ENCODE peak calls at places on chromosomes 3 and 15, in four cellular contexts. One of them, this sample, is unnamed.

GRCh38 chr3:95731753-95732152 is 1082.6 kb upstream of the EPHA6 start:
- DNase-seq in amniotic epithelial cell: peak
- DNase-seq in activated B cell treated with CpG ODN at 0.5 μM for 24 hours: no peak
- DNase-seq in anterior cingulate cortex: no peak
- DNase-seq in this sample: no peak

GRCh38 chr15:63344737-63345390 is 36.8 kb downstream of the CA12 start:
- DNase-seq in amniotic epithelial cell: peak
- DNase-seq in activated B cell treated with CpG ODN at 0.5 μM for 24 hours: no peak
- DNase-seq in anterior cingulate cortex: no peak
- DNase-seq in this sample: peak

GRCh38 chr3:30685267-30685667 is 78.9 kb downstream of the TGFBR2 start:
- DNase-seq in amniotic epithelial cell: peak
- DNase-seq in activated B cell treated with CpG ODN at 0.5 μM for 24 hours: no peak
- DNase-seq in anterior cingulate cortex: no peak
- DNase-seq in this sample: peak

GRCh38 chr15:77282333-77282732 is 137.6 kb downstream of the PEAK1 start:
- DNase-seq in amniotic epithelial cell: peak
- DNase-seq in activated B cell treated with CpG ODN at 0.5 μM for 24 hours: no peak
- DNase-seq in anterior cingulate cortex: no peak
- DNase-seq in this sample: peak

GRCh38 chr15:40917585-40917984 is 11.6 kb upstream of the DLL4 start:
- DNase-seq in amniotic epithelial cell: no peak
- DNase-seq in activated B cell treated with CpG ODN at 0.5 μM for 24 hours: no peak
- DNase-seq in anterior cingulate cortex: no peak
- DNase-seq in this sample: no peak

GRCh38 chr3:143536817-143537535 is 311.3 kb downstream of the SLC9A9 start:
- DNase-seq in amniotic epithelial cell: no peak
- DNase-seq in activated B cell treated with CpG ODN at 0.5 μM for 24 hours: no peak
- DNase-seq in anterior cingulate cortex: no peak
- DNase-seq in this sample: peak

GRCh38 chr3:94225176-94225742 is 162.4 kb downstream of the NSUN3 start:
- DNase-seq in amniotic epithelial cell: peak
- DNase-seq in activated B cell treated with CpG ODN at 0.5 μM for 24 hours: no peak
- DNase-seq in anterior cingulate cortex: peak
- DNase-seq in this sample: peak

GRCh38 chr3:61561374-61562041 is at the start of gene PTPRG:
- DNase-seq in amniotic epithelial cell: peak
- DNase-seq in activated B cell treated with CpG ODN at 0.5 μM for 24 hours: no peak
- DNase-seq in anterior cingulate cortex: peak
- DNase-seq in this sample: peak

GRCh38 chr3:117144832-117145231 is 435.3 kb downstream of the TUSC7 start:
- DNase-seq in amniotic epithelial cell: no peak
- DNase-seq in activated B cell treated with CpG ODN at 0.5 μM for 24 hours: no peak
- DNase-seq in anterior cingulate cortex: no peak
- DNase-seq in this sample: peak

GRCh38 chr3:177471733-177472480 is 274.6 kb upstream of the TBL1XR1 start:
- DNase-seq in amniotic epithelial cell: no peak
- DNase-seq in activated B cell treated with CpG ODN at 0.5 μM for 24 hours: no peak
- DNase-seq in anterior cingulate cortex: no peak
- DNase-seq in this sample: no peak

GRCh38 chr15:100114100-100114499 is 227.7 kb downstream of the ADAMTS17 start:
- DNase-seq in amniotic epithelial cell: peak
- DNase-seq in activated B cell treated with CpG ODN at 0.5 μM for 24 hours: no peak
- DNase-seq in anterior cingulate cortex: no peak
- DNase-seq in this sample: peak

GRCh38 chr3:104388624-104389023 is 978.1 kb upstream of the ALCAM start:
- DNase-seq in amniotic epithelial cell: peak
- DNase-seq in activated B cell treated with CpG ODN at 0.5 μM for 24 hours: no peak
- DNase-seq in anterior cingulate cortex: no peak
- DNase-seq in this sample: peak

GRCh38 chr3:149658444-149659172 is 783 bp upstream of the WWTR1 start:
- DNase-seq in amniotic epithelial cell: peak
- DNase-seq in activated B cell treated with CpG ODN at 0.5 μM for 24 hours: no peak
- DNase-seq in anterior cingulate cortex: peak
- DNase-seq in this sample: peak

GRCh38 chr3:127100459-127101410 is 92.2 kb upstream of the PRR23E start:
- DNase-seq in amniotic epithelial cell: no peak
- DNase-seq in activated B cell treated with CpG ODN at 0.5 μM for 24 hours: no peak
- DNase-seq in anterior cingulate cortex: no peak
- DNase-seq in this sample: no peak

GRCh38 chr3:126567696-126568438 is 9.1 kb upstream of the C3orf22 start:
- DNase-seq in amniotic epithelial cell: no peak
- DNase-seq in activated B cell treated with CpG ODN at 0.5 μM for 24 hours: no peak
- DNase-seq in anterior cingulate cortex: no peak
- DNase-seq in this sample: no peak

GRCh38 chr3:148044141-148044540 is 635.0 kb downstream of the ZIC1 start:
- DNase-seq in amniotic epithelial cell: no peak
- DNase-seq in activated B cell treated with CpG ODN at 0.5 μM for 24 hours: no peak
- DNase-seq in anterior cingulate cortex: no peak
- DNase-seq in this sample: no peak

GRCh38 chr3:155363690-155364070 is 70.2 kb upstream of the STRIT1 start:
- DNase-seq in amniotic epithelial cell: no peak
- DNase-seq in activated B cell treated with CpG ODN at 0.5 μM for 24 hours: no peak
- DNase-seq in anterior cingulate cortex: no peak
- DNase-seq in this sample: peak

GRCh38 chr3:49906004-49906860 is 2.6 kb upstream of the MST1R start:
- DNase-seq in amniotic epithelial cell: no peak
- DNase-seq in activated B cell treated with CpG ODN at 0.5 μM for 24 hours: peak
- DNase-seq in anterior cingulate cortex: no peak
- DNase-seq in this sample: peak

GRCh38 chr3:14204605-14205284 is 26.1 kb downstream of the LSM3 start:
- DNase-seq in amniotic epithelial cell: peak
- DNase-seq in activated B cell treated with CpG ODN at 0.5 μM for 24 hours: no peak
- DNase-seq in anterior cingulate cortex: no peak
- DNase-seq in this sample: peak

GRCh38 chr15:95713315-95713714 is 617.2 kb upstream of the NR2F2 start:
- DNase-seq in amniotic epithelial cell: no peak
- DNase-seq in activated B cell treated with CpG ODN at 0.5 μM for 24 hours: no peak
- DNase-seq in anterior cingulate cortex: no peak
- DNase-seq in this sample: no peak

GRCh38 chr15:100111103-100112060 is 230.4 kb downstream of the ADAMTS17 start:
- DNase-seq in amniotic epithelial cell: peak
- DNase-seq in activated B cell treated with CpG ODN at 0.5 μM for 24 hours: no peak
- DNase-seq in anterior cingulate cortex: peak
- DNase-seq in this sample: peak

GRCh38 chr3:151906751-151907150 is 33.3 kb downstream of the SUCNR1 start:
- DNase-seq in amniotic epithelial cell: no peak
- DNase-seq in activated B cell treated with CpG ODN at 0.5 μM for 24 hours: no peak
- DNase-seq in anterior cingulate cortex: no peak
- DNase-seq in this sample: no peak

GRCh38 chr15:60526127-60526616 is 47.2 kb upstream of the ICE2 start:
- DNase-seq in amniotic epithelial cell: no peak
- DNase-seq in activated B cell treated with CpG ODN at 0.5 μM for 24 hours: no peak
- DNase-seq in anterior cingulate cortex: no peak
- DNase-seq in this sample: no peak

GRCh38 chr3:192038726-192039125 is 577.8 kb downstream of the PYDC2 start:
- DNase-seq in amniotic epithelial cell: no peak
- DNase-seq in activated B cell treated with CpG ODN at 0.5 μM for 24 hours: no peak
- DNase-seq in anterior cingulate cortex: no peak
- DNase-seq in this sample: no peak

GRCh38 chr15:60243769-60244168 is 154.0 kb downstream of the ANXA2 start:
- DNase-seq in amniotic epithelial cell: peak
- DNase-seq in activated B cell treated with CpG ODN at 0.5 μM for 24 hours: no peak
- DNase-seq in anterior cingulate cortex: no peak
- DNase-seq in this sample: peak

GRCh38 chr3:110799236-110799635 is 272.4 kb upstream of the NECTIN3 start:
- DNase-seq in amniotic epithelial cell: peak
- DNase-seq in activated B cell treated with CpG ODN at 0.5 μM for 24 hours: no peak
- DNase-seq in anterior cingulate cortex: no peak
- DNase-seq in this sample: peak

This sample was measured in choroid plexus epithelial cell.